ENCODE peak calls at places on chromosomes 1 and 21, in six cellular contexts. U is RCC 7860; H is IMR-90; S is stimulated activated CD4-positive, alpha-beta T cell treated with anti-CD3 and anti-CD28 coated beads, Interleukin-4, amount 100 ng/mL, for 1 hour; R is transverse colon; X is stimulated activated CD8-positive, alpha-beta memory T cell treated with anti-CD3 and anti-CD28 coated beads, Interleukin-2, amount 100 ng/mL, for 48 hours. G is an unnamed sample.

GRCh38 chr21:44263221-44263671 is 1.5 kb upstream of the DNMT3L start:
- DNase-seq in S (no peak), H (no peak), U (no peak), R (no peak), X (no peak), G (no peak)

GRCh38 chr1:201419737-201420607 is 1.6 kb downstream of the TNNI1 start:
- DNase-seq in X (no peak), H (no peak), R (no peak), U (no peak), S (no peak), G (peak)

GRCh38 chr1:212595787-212596714 is 12.5 kb upstream of the ATF3 start:
- DNase-seq in H (peak), R (peak), U (peak), S (peak), X (peak), G (peak)

GRCh38 chr21:36436829-36437744 is 42.8 kb downstream of the CLDN14 start:
- DNase-seq in U (peak), H (no peak), S (no peak), R (no peak), X (no peak), G (no peak)

GRCh38 chr1:40153073-40153770 is 8.0 kb upstream of the RLF start:
- DNase-seq in S (no peak), X (no peak), R (no peak), H (peak), U (peak), G (peak)

GRCh38 chr21:43778469-43779335 is 2.6 kb upstream of the CSTB start:
- DNase-seq in U (peak), S (no peak), X (no peak), H (peak), R (no peak), G (no peak)

GRCh38 chr1:45205000-45205909 is 1.1 kb downstream of the ZSWIM5 start:
- DNase-seq in U (no peak), X (no peak), S (peak), H (peak), R (peak), G (no peak)

GRCh38 chr21:34343347-34344057 is 20.3 kb upstream of the KCNE2 start:
- DNase-seq in R (no peak), H (no peak), U (no peak), S (no peak), X (no peak), G (no peak)

GRCh38 chr21:15682182-15682895 is 47.4 kb upstream of the USP25 start:
- DNase-seq in H (peak), X (no peak), R (no peak), U (no peak), S (no peak), G (peak)

GRCh38 chr1:165383067-165383466 is 26.6 kb upstream of the LMX1A start:
- DNase-seq in S (no peak), R (peak), H (peak), U (no peak), X (no peak), G (peak)

GRCh38 chr1:241411056-241411775 is 54.2 kb upstream of the RGS7 start:
- DNase-seq in H (peak), U (peak), R (no peak), X (no peak), S (no peak), G (no peak)

GRCh38 chr1:869499-870244 is 54.1 kb upstream of the SAMD11 start:
- DNase-seq in R (peak), X (peak), H (peak), U (peak), S (peak), G (peak)

GRCh38 chr1:109802136-109802900 is 38.6 kb upstream of the EPS8L3 start:
- DNase-seq in X (no peak), R (no peak), H (no peak), U (no peak), S (peak), G (no peak)

GRCh38 chr1:228407118-228408040 is 744 bp upstream of the TRIM11 start:
- DNase-seq in U (no peak), R (no peak), X (no peak), H (no peak), S (no peak), G (no peak)

GRCh38 chr1:161941726-161942125 is 81.9 kb downstream of the OLFML2B start:
- DNase-seq in S (no peak), R (no peak), H (no peak), U (no peak), X (no peak), G (no peak)

GRCh38 chr1:11339346-11340247 is 66.6 kb downstream of the UBIAD1 start:
- DNase-seq in S (no peak), X (no peak), U (no peak), R (peak), H (no peak), G (peak)

GRCh38 chr1:112956503-112957132 is 622 bp upstream of the SLC16A1 start:
- DNase-seq in U (peak), H (no peak), X (peak), R (no peak), S (peak), G (no peak)

GRCh38 chr1:33256701-33257387 is 552 bp downstream of the ZNF362 start:
- DNase-seq in U (no peak), X (peak), S (peak), H (peak), R (peak), G (peak)